ENCODE peak calls at places on chromosomes 7 and 10, in nine cellular contexts. A is posterior vena cava, Y is HTR-8/SVneo, X is putamen, S is upper lobe of right lung, K is GM13977, H is neural crest cell, W is left ventricle myocardium superior, U is choroid plexus epithelial cell. D is an unnamed sample.

GRCh38 chr7:67823345-67823744 is 826.7 kb downstream of the TYW1 start:
- DNase-seq in W (no peak), H (no peak), X (no peak), A (no peak), U (no peak), Y (no peak), S (no peak), K (no peak), D (no peak)

GRCh38 chr10:85643839-85644525 is 722.6 kb downstream of the GRID1 start:
- DNase-seq in U (no peak), X (no peak), W (no peak), S (no peak), A (no peak), Y (no peak), H (no peak), K (no peak), D (no peak)

GRCh38 chr10:76350583-76350982 is 919.2 kb downstream of the LRMDA start:
- DNase-seq in X (no peak), W (no peak), U (no peak), K (no peak), A (no peak), H (no peak), Y (no peak), S (no peak), D (no peak)

GRCh38 chr7:112204072-112204775 is 2.0 kb downstream of the DOCK4 start:
- DNase-seq in U (peak; percentile 22), W (no peak), X (no peak), K (no peak), H (no peak), S (no peak), A (no peak), Y (no peak), D (no peak)

GRCh38 chr7:43824963-43825362 is 44.4 kb downstream of the MRPS24 start:
- DNase-seq in S (no peak), W (no peak), H (no peak), X (no peak), A (no peak), K (no peak), U (no peak), Y (no peak), D (no peak)

GRCh38 chr7:28179081-28180030 is 1.2 kb downstream of the JAZF1 start:
- DNase-seq in X (peak; percentile 76), K (peak; percentile 86), S (peak; percentile 90), Y (peak; percentile 53), U (peak; percentile 45), H (peak; percentile 24), A (peak; percentile 91), W (peak; percentile 87), D (peak; percentile 82)

GRCh38 chr10:131858583-131859340 is 42.0 kb upstream of the PPP2R2D start:
- DNase-seq in U (no peak), X (no peak), K (no peak), H (no peak), Y (no peak), W (no peak), S (peak; percentile 58), A (peak; percentile 64), D (peak; percentile 14)

GRCh38 chr10:132961-133898 is 2.0 kb upstream of the ZMYND11 start:
- DNase-seq in S (no peak), K (no peak), Y (peak; percentile 61), A (no peak), X (no peak), W (no peak), H (no peak), U (peak; percentile 79), D (no peak)

GRCh38 chr7:23261843-23262452 is 15.4 kb downstream of the GPNMB start:
- DNase-seq in U (peak; percentile 81), H (peak; percentile 60), K (peak; percentile 77), S (no peak), A (peak; percentile 88), W (peak; percentile 68), X (peak; percentile 29), Y (peak; percentile 85), D (no peak)

GRCh38 chr10:71756441-71757191 is 16.7 kb downstream of the VSIR start:
- DNase-seq in K (no peak), A (no peak), Y (no peak), U (no peak), H (no peak), X (no peak), W (no peak), S (no peak), D (no peak)

GRCh38 chr7:112201421-112201820 is 4.8 kb downstream of the DOCK4 start:
- DNase-seq in W (no peak), Y (no peak), A (no peak), S (no peak), U (peak; percentile 86), H (no peak), X (no peak), K (no peak), D (no peak)

GRCh38 chr7:97757824-97758223 is 25.9 kb downstream of the TAC1 start:
- DNase-seq in U (no peak), H (no peak), A (no peak), K (no peak), Y (no peak), S (no peak), X (no peak), W (no peak), D (no peak)

GRCh38 chr7:97145068-97145467 is 27.6 kb downstream of the SDHAF3 start:
- DNase-seq in H (no peak), X (peak; percentile 19), K (no peak), Y (no peak), W (no peak), S (no peak), A (no peak), U (peak; percentile 70), D (no peak)

GRCh38 chr7:75879771-75880184 is 944 bp downstream of the RHBDD2 start:
- DNase-seq in X (no peak), A (no peak), H (no peak), Y (no peak), U (peak; percentile 77), S (no peak), K (no peak), W (no peak), D (no peak)

GRCh38 chr10:75431180-75432111 is at the start of gene LRMDA:
- DNase-seq in W (peak; percentile 77), Y (no peak), X (no peak), U (peak; percentile 45), H (no peak), S (peak; percentile 86), K (peak; percentile 58), A (peak; percentile 86), D (peak; percentile 69)

GRCh38 chr10:62059424-62059913 is 158.0 kb downstream of the ARID5B start:
- DNase-seq in S (no peak), W (no peak), H (no peak), K (no peak), U (no peak), Y (no peak), A (no peak), X (no peak), D (no peak)